ENCODE peak calls at places on chromosomes 12 and 14, in eight cellular contexts. One of them, this sample, is unnamed.

GRCh38 chr14:89767861-89768268 is 186.7 kb downstream of the EFCAB11 start:
- DNase-seq in substantia nigra: no peak
- DNase-seq in fibroblast of the conjunctiva: peak; percentile 46
- DNase-seq in cardiac fibroblast: peak; percentile 73
- DNase-seq in Right ventricle myocardium superior: no peak
- DNase-seq in neural crest cell: peak; percentile 23
- DNase-seq in NCI-H1092 treated with DMSO at 0.1 percent for 48 hours: peak; percentile 13
- DNase-seq in hepatocyte: peak; percentile 34
- DNase-seq in this sample: peak; percentile 68

GRCh38 chr12:94898388-94898787 is 105.1 kb downstream of the NDUFA12 start:
- DNase-seq in neural crest cell: no peak
- DNase-seq in cardiac fibroblast: peak; percentile 18
- DNase-seq in Right ventricle myocardium superior: no peak
- DNase-seq in substantia nigra: no peak
- DNase-seq in NCI-H1092 treated with DMSO at 0.1 percent for 48 hours: no peak
- DNase-seq in fibroblast of the conjunctiva: peak; percentile 3
- DNase-seq in hepatocyte: no peak
- DNase-seq in this sample: peak; percentile 57

GRCh38 chr12:42588981-42589464 is 523 bp downstream of the PRICKLE1 start:
- DNase-seq in Right ventricle myocardium superior: peak; percentile 50
- DNase-seq in cardiac fibroblast: peak; percentile 36
- DNase-seq in neural crest cell: peak; percentile 39
- DNase-seq in hepatocyte: peak; percentile 73
- DNase-seq in NCI-H1092 treated with DMSO at 0.1 percent for 48 hours: no peak
- DNase-seq in substantia nigra: no peak
- DNase-seq in fibroblast of the conjunctiva: no peak
- DNase-seq in this sample: peak; percentile 92

GRCh38 chr14:80798211-80798610 is 143.3 kb downstream of the CEP128 start:
- DNase-seq in Right ventricle myocardium superior: no peak
- DNase-seq in substantia nigra: no peak
- DNase-seq in hepatocyte: no peak
- DNase-seq in NCI-H1092 treated with DMSO at 0.1 percent for 48 hours: no peak
- DNase-seq in fibroblast of the conjunctiva: no peak
- DNase-seq in cardiac fibroblast: no peak
- DNase-seq in neural crest cell: no peak
- DNase-seq in this sample: no peak

GRCh38 chr12:43815416-43815815 is 9.3 kb upstream of the TWF1 start:
- DNase-seq in neural crest cell: no peak
- DNase-seq in Right ventricle myocardium superior: no peak
- DNase-seq in fibroblast of the conjunctiva: no peak
- DNase-seq in NCI-H1092 treated with DMSO at 0.1 percent for 48 hours: no peak
- DNase-seq in hepatocyte: no peak
- DNase-seq in substantia nigra: no peak
- DNase-seq in cardiac fibroblast: no peak
- DNase-seq in this sample: no peak

GRCh38 chr14:63578300-63578699 is 35.1 kb upstream of the PPP2R5E start:
- DNase-seq in Right ventricle myocardium superior: no peak
- DNase-seq in hepatocyte: no peak
- DNase-seq in substantia nigra: no peak
- DNase-seq in NCI-H1092 treated with DMSO at 0.1 percent for 48 hours: no peak
- DNase-seq in fibroblast of the conjunctiva: no peak
- DNase-seq in neural crest cell: no peak
- DNase-seq in cardiac fibroblast: no peak
- DNase-seq in this sample: no peak

GRCh38 chr12:130080205-130080604 is 82.1 kb upstream of the FZD10 start:
- DNase-seq in hepatocyte: no peak
- DNase-seq in fibroblast of the conjunctiva: no peak
- DNase-seq in substantia nigra: no peak
- DNase-seq in NCI-H1092 treated with DMSO at 0.1 percent for 48 hours: no peak
- DNase-seq in Right ventricle myocardium superior: no peak
- DNase-seq in neural crest cell: no peak
- DNase-seq in cardiac fibroblast: no peak
- DNase-seq in this sample: no peak

GRCh38 chr14:103628684-103629502 is at the start of gene KLC1:
- DNase-seq in NCI-H1092 treated with DMSO at 0.1 percent for 48 hours: peak; percentile 34
- DNase-seq in hepatocyte: peak; percentile 90
- DNase-seq in neural crest cell: peak; percentile 81
- DNase-seq in fibroblast of the conjunctiva: no peak
- DNase-seq in substantia nigra: peak; percentile 44
- DNase-seq in Right ventricle myocardium superior: peak; percentile 91
- DNase-seq in cardiac fibroblast: peak; percentile 74
- DNase-seq in this sample: peak; percentile 83

GRCh38 chr14:93023039-93023438 is 92.7 kb downstream of the ITPK1 start:
- DNase-seq in Right ventricle myocardium superior: peak; percentile 27
- DNase-seq in fibroblast of the conjunctiva: no peak
- DNase-seq in cardiac fibroblast: no peak
- DNase-seq in NCI-H1092 treated with DMSO at 0.1 percent for 48 hours: no peak
- DNase-seq in substantia nigra: no peak
- DNase-seq in hepatocyte: no peak
- DNase-seq in neural crest cell: no peak
- DNase-seq in this sample: no peak

GRCh38 chr12:124191024-124191359 is 103.9 kb upstream of the RFLNA start:
- DNase-seq in substantia nigra: no peak
- DNase-seq in NCI-H1092 treated with DMSO at 0.1 percent for 48 hours: no peak
- DNase-seq in hepatocyte: no peak
- DNase-seq in neural crest cell: no peak
- DNase-seq in Right ventricle myocardium superior: no peak
- DNase-seq in cardiac fibroblast: peak; percentile 13
- DNase-seq in fibroblast of the conjunctiva: no peak
- DNase-seq in this sample: peak; percentile 77

GRCh38 chr12:132423251-132424117 is 66.5 kb upstream of the FBRSL1 start:
- DNase-seq in NCI-H1092 treated with DMSO at 0.1 percent for 48 hours: no peak
- DNase-seq in fibroblast of the conjunctiva: no peak
- DNase-seq in hepatocyte: no peak
- DNase-seq in substantia nigra: no peak
- DNase-seq in cardiac fibroblast: no peak
- DNase-seq in neural crest cell: peak; percentile 48
- DNase-seq in Right ventricle myocardium superior: no peak
- DNase-seq in this sample: no peak

GRCh38 chr12:52217223-52217622 is 15.8 kb upstream of the KRT7 start:
- DNase-seq in Right ventricle myocardium superior: peak; percentile 73
- DNase-seq in hepatocyte: peak; percentile 54
- DNase-seq in cardiac fibroblast: no peak
- DNase-seq in substantia nigra: no peak
- DNase-seq in NCI-H1092 treated with DMSO at 0.1 percent for 48 hours: no peak
- DNase-seq in neural crest cell: no peak
- DNase-seq in fibroblast of the conjunctiva: no peak
- DNase-seq in this sample: peak; percentile 95

GRCh38 chr14:52043690-52044089 is 25.2 kb downstream of the NID2 start:
- DNase-seq in Right ventricle myocardium superior: peak; percentile 54
- DNase-seq in neural crest cell: peak; percentile 51
- DNase-seq in cardiac fibroblast: peak; percentile 53
- DNase-seq in hepatocyte: peak; percentile 52
- DNase-seq in NCI-H1092 treated with DMSO at 0.1 percent for 48 hours: peak; percentile 20
- DNase-seq in substantia nigra: no peak
- DNase-seq in fibroblast of the conjunctiva: no peak
- DNase-seq in this sample: peak; percentile 72

GRCh38 chr12:32493282-32493681 is 93.9 kb downstream of the FGD4 start:
- DNase-seq in substantia nigra: no peak
- DNase-seq in neural crest cell: no peak
- DNase-seq in fibroblast of the conjunctiva: no peak
- DNase-seq in NCI-H1092 treated with DMSO at 0.1 percent for 48 hours: no peak
- DNase-seq in hepatocyte: no peak
- DNase-seq in cardiac fibroblast: no peak
- DNase-seq in Right ventricle myocardium superior: no peak
- DNase-seq in this sample: peak; percentile 81

GRCh38 chr12:113358381-113359132 is at the start of gene PLBD2:
- DNase-seq in hepatocyte: peak; percentile 98
- DNase-seq in NCI-H1092 treated with DMSO at 0.1 percent for 48 hours: peak; percentile 76
- DNase-seq in substantia nigra: peak; percentile 86
- DNase-seq in Right ventricle myocardium superior: peak; percentile 97
- DNase-seq in cardiac fibroblast: peak; percentile 96
- DNase-seq in fibroblast of the conjunctiva: peak; percentile 87
- DNase-seq in neural crest cell: peak; percentile 83
- DNase-seq in this sample: peak; percentile 99

GRCh38 chr12:65536876-65537661 is 258.6 kb downstream of the MSRB3 start:
- DNase-seq in substantia nigra: no peak
- DNase-seq in Right ventricle myocardium superior: no peak
- DNase-seq in fibroblast of the conjunctiva: peak; percentile 99
- DNase-seq in NCI-H1092 treated with DMSO at 0.1 percent for 48 hours: no peak
- DNase-seq in neural crest cell: no peak
- DNase-seq in cardiac fibroblast: peak; percentile 99
- DNase-seq in hepatocyte: peak; percentile 69
- DNase-seq in this sample: peak; percentile 86

GRCh38 chr12:113002155-113002554 is 23.8 kb downstream of the OAS2 start:
- DNase-seq in Right ventricle myocardium superior: no peak
- DNase-seq in fibroblast of the conjunctiva: no peak
- DNase-seq in substantia nigra: no peak
- DNase-seq in cardiac fibroblast: no peak
- DNase-seq in neural crest cell: no peak
- DNase-seq in hepatocyte: peak; percentile 19
- DNase-seq in NCI-H1092 treated with DMSO at 0.1 percent for 48 hours: no peak
- DNase-seq in this sample: peak; percentile 43

GRCh38 chr12:77104792-77105191 is 39.4 kb upstream of the E2F7 start:
- DNase-seq in substantia nigra: no peak
- DNase-seq in NCI-H1092 treated with DMSO at 0.1 percent for 48 hours: no peak
- DNase-seq in cardiac fibroblast: no peak
- DNase-seq in hepatocyte: no peak
- DNase-seq in fibroblast of the conjunctiva: no peak
- DNase-seq in Right ventricle myocardium superior: no peak
- DNase-seq in neural crest cell: no peak
- DNase-seq in this sample: no peak

GRCh38 chr14:60133487-60133886 is 31.7 kb downstream of the DHRS7 start:
- DNase-seq in neural crest cell: no peak
- DNase-seq in cardiac fibroblast: no peak
- DNase-seq in substantia nigra: no peak
- DNase-seq in NCI-H1092 treated with DMSO at 0.1 percent for 48 hours: no peak
- DNase-seq in Right ventricle myocardium superior: no peak
- DNase-seq in fibroblast of the conjunctiva: no peak
- DNase-seq in hepatocyte: no peak
- DNase-seq in this sample: no peak

GRCh38 chr12:65609359-65609771 is 214.9 kb upstream of the HMGA2 start:
- DNase-seq in cardiac fibroblast: peak; percentile 61
- DNase-seq in fibroblast of the conjunctiva: peak; percentile 66
- DNase-seq in substantia nigra: no peak
- DNase-seq in neural crest cell: no peak
- DNase-seq in Right ventricle myocardium superior: no peak
- DNase-seq in NCI-H1092 treated with DMSO at 0.1 percent for 48 hours: no peak
- DNase-seq in hepatocyte: no peak
- DNase-seq in this sample: no peak

GRCh38 chr14:25118671-25119070 is 68.7 kb upstream of the STXBP6 start:
- DNase-seq in cardiac fibroblast: no peak
- DNase-seq in Right ventricle myocardium superior: no peak
- DNase-seq in hepatocyte: no peak
- DNase-seq in fibroblast of the conjunctiva: no peak
- DNase-seq in NCI-H1092 treated with DMSO at 0.1 percent for 48 hours: no peak
- DNase-seq in substantia nigra: no peak
- DNase-seq in neural crest cell: no peak
- DNase-seq in this sample: no peak

GRCh38 chr12:3381059-3382047 is 109.7 kb upstream of the PRMT8 start:
- DNase-seq in substantia nigra: no peak
- DNase-seq in NCI-H1092 treated with DMSO at 0.1 percent for 48 hours: no peak
- DNase-seq in hepatocyte: peak; percentile 65
- DNase-seq in Right ventricle myocardium superior: no peak
- DNase-seq in cardiac fibroblast: no peak
- DNase-seq in neural crest cell: no peak
- DNase-seq in fibroblast of the conjunctiva: peak; percentile 26
- DNase-seq in this sample: no peak

GRCh38 chr14:96016761-96017160 is 22.4 kb upstream of the C14orf132 start:
- DNase-seq in Right ventricle myocardium superior: no peak
- DNase-seq in substantia nigra: no peak
- DNase-seq in hepatocyte: peak; percentile 28
- DNase-seq in NCI-H1092 treated with DMSO at 0.1 percent for 48 hours: peak; percentile 84
- DNase-seq in neural crest cell: no peak
- DNase-seq in cardiac fibroblast: no peak
- DNase-seq in fibroblast of the conjunctiva: no peak
- DNase-seq in this sample: peak; percentile 76

GRCh38 chr12:52280319-52280795 is 5.9 kb downstream of the KRT86 start:
- DNase-seq in cardiac fibroblast: peak; percentile 96
- DNase-seq in substantia nigra: no peak
- DNase-seq in hepatocyte: peak; percentile 64
- DNase-seq in Right ventricle myocardium superior: no peak
- DNase-seq in fibroblast of the conjunctiva: peak; percentile 96
- DNase-seq in neural crest cell: no peak
- DNase-seq in NCI-H1092 treated with DMSO at 0.1 percent for 48 hours: no peak
- DNase-seq in this sample: peak; percentile 64

GRCh38 chr14:85058170-85058569 is 471.8 kb upstream of the FLRT2 start:
- DNase-seq in Right ventricle myocardium superior: no peak
- DNase-seq in hepatocyte: no peak
- DNase-seq in neural crest cell: no peak
- DNase-seq in substantia nigra: no peak
- DNase-seq in fibroblast of the conjunctiva: no peak
- DNase-seq in NCI-H1092 treated with DMSO at 0.1 percent for 48 hours: no peak
- DNase-seq in cardiac fibroblast: no peak
- DNase-seq in this sample: no peak

This sample was measured in islet precursor cell.